ENCODE peak calls at places on chromosomes 13 and 19, in eight cellular contexts. One of them, this sample, is unnamed.

GRCh38 chr19:8022275-8022674 is 16.8 kb upstream of the ELAVL1 start:
- DNase-seq in NCI-H460: no peak
- DNase-seq in Daoy: no peak
- DNase-seq in AG04449: no peak
- DNase-seq in NCI-H1105 treated with DMSO at 0.1 percent for 48 hours: no peak
- DNase-seq in cardiac fibroblast: no peak
- DNase-seq in activated CD8-positive, alpha-beta T cell treated with anti-CD3 and anti-CD28 coated beads for 36 hours: no peak
- DNase-seq in AG20443: no peak
- DNase-seq in this sample: no peak

GRCh38 chr19:17762505-17763229 is 11.4 kb downstream of the FCHO1 start:
- DNase-seq in NCI-H1105 treated with DMSO at 0.1 percent for 48 hours: no peak
- DNase-seq in AG20443: peak; percentile 54
- DNase-seq in Daoy: peak; percentile 73
- DNase-seq in AG04449: no peak
- DNase-seq in NCI-H460: peak; percentile 60
- DNase-seq in activated CD8-positive, alpha-beta T cell treated with anti-CD3 and anti-CD28 coated beads for 36 hours: peak; percentile 58
- DNase-seq in cardiac fibroblast: peak; percentile 80
- DNase-seq in this sample: peak; percentile 56

GRCh38 chr13:20391597-20392452 is 133.8 kb downstream of the CRYL1 start:
- DNase-seq in AG20443: no peak
- DNase-seq in Daoy: no peak
- DNase-seq in cardiac fibroblast: no peak
- DNase-seq in activated CD8-positive, alpha-beta T cell treated with anti-CD3 and anti-CD28 coated beads for 36 hours: peak; percentile 9
- DNase-seq in AG04449: no peak
- DNase-seq in NCI-H460: no peak
- DNase-seq in NCI-H1105 treated with DMSO at 0.1 percent for 48 hours: no peak
- DNase-seq in this sample: no peak

GRCh38 chr19:8331263-8331840 is 10.1 kb downstream of the RPS28 start:
- DNase-seq in cardiac fibroblast: no peak
- DNase-seq in NCI-H1105 treated with DMSO at 0.1 percent for 48 hours: no peak
- DNase-seq in AG20443: no peak
- DNase-seq in AG04449: no peak
- DNase-seq in activated CD8-positive, alpha-beta T cell treated with anti-CD3 and anti-CD28 coated beads for 36 hours: no peak
- DNase-seq in NCI-H460: no peak
- DNase-seq in Daoy: no peak
- DNase-seq in this sample: no peak

GRCh38 chr19:4713384-4713951 is 10.2 kb downstream of the DPP9 start:
- DNase-seq in cardiac fibroblast: peak; percentile 99
- DNase-seq in NCI-H1105 treated with DMSO at 0.1 percent for 48 hours: no peak
- DNase-seq in AG20443: peak; percentile 98
- DNase-seq in activated CD8-positive, alpha-beta T cell treated with anti-CD3 and anti-CD28 coated beads for 36 hours: no peak
- DNase-seq in AG04449: peak; percentile 33
- DNase-seq in NCI-H460: peak; percentile 86
- DNase-seq in Daoy: peak; percentile 98
- DNase-seq in this sample: peak; percentile 99

GRCh38 chr13:97934590-97934989 is 18.9 kb upstream of the IPO5 start:
- DNase-seq in AG04449: no peak
- DNase-seq in NCI-H460: no peak
- DNase-seq in activated CD8-positive, alpha-beta T cell treated with anti-CD3 and anti-CD28 coated beads for 36 hours: no peak
- DNase-seq in cardiac fibroblast: no peak
- DNase-seq in NCI-H1105 treated with DMSO at 0.1 percent for 48 hours: no peak
- DNase-seq in AG20443: no peak
- DNase-seq in Daoy: no peak
- DNase-seq in this sample: no peak

GRCh38 chr13:66556306-66556705 is 673.8 kb downstream of the PCDH9 start:
- DNase-seq in cardiac fibroblast: peak; percentile 50
- DNase-seq in AG04449: no peak
- DNase-seq in NCI-H1105 treated with DMSO at 0.1 percent for 48 hours: no peak
- DNase-seq in AG20443: no peak
- DNase-seq in NCI-H460: no peak
- DNase-seq in activated CD8-positive, alpha-beta T cell treated with anti-CD3 and anti-CD28 coated beads for 36 hours: no peak
- DNase-seq in Daoy: no peak
- DNase-seq in this sample: peak; percentile 61

GRCh38 chr13:67971291-67971690 is 741.2 kb upstream of the PCDH9 start:
- DNase-seq in AG20443: no peak
- DNase-seq in NCI-H1105 treated with DMSO at 0.1 percent for 48 hours: no peak
- DNase-seq in Daoy: no peak
- DNase-seq in AG04449: no peak
- DNase-seq in activated CD8-positive, alpha-beta T cell treated with anti-CD3 and anti-CD28 coated beads for 36 hours: no peak
- DNase-seq in cardiac fibroblast: no peak
- DNase-seq in NCI-H460: no peak
- DNase-seq in this sample: peak; percentile 16

GRCh38 chr13:71378992-71379905 is 487.8 kb downstream of the DACH1 start:
- DNase-seq in AG04449: no peak
- DNase-seq in AG20443: no peak
- DNase-seq in NCI-H1105 treated with DMSO at 0.1 percent for 48 hours: no peak
- DNase-seq in Daoy: no peak
- DNase-seq in NCI-H460: no peak
- DNase-seq in activated CD8-positive, alpha-beta T cell treated with anti-CD3 and anti-CD28 coated beads for 36 hours: no peak
- DNase-seq in cardiac fibroblast: peak; percentile 61
- DNase-seq in this sample: no peak

GRCh38 chr19:14048439-14049153 is 13.3 kb downstream of the PALM3 start:
- DNase-seq in activated CD8-positive, alpha-beta T cell treated with anti-CD3 and anti-CD28 coated beads for 36 hours: peak; percentile 85
- DNase-seq in cardiac fibroblast: peak; percentile 46
- DNase-seq in NCI-H1105 treated with DMSO at 0.1 percent for 48 hours: no peak
- DNase-seq in Daoy: peak; percentile 54
- DNase-seq in AG20443: peak; percentile 70
- DNase-seq in AG04449: no peak
- DNase-seq in NCI-H460: peak; percentile 17
- DNase-seq in this sample: no peak

GRCh38 chr13:114129649-114130062 is 2.8 kb downstream of the RASA3 start:
- DNase-seq in cardiac fibroblast: peak; percentile 28
- DNase-seq in activated CD8-positive, alpha-beta T cell treated with anti-CD3 and anti-CD28 coated beads for 36 hours: peak; percentile 84
- DNase-seq in AG04449: no peak
- DNase-seq in NCI-H1105 treated with DMSO at 0.1 percent for 48 hours: no peak
- DNase-seq in Daoy: peak; percentile 51
- DNase-seq in AG20443: no peak
- DNase-seq in NCI-H460: no peak
- DNase-seq in this sample: no peak

GRCh38 chr19:51754106-51754505 is 2.4 kb upstream of the FPR1 start:
- DNase-seq in activated CD8-positive, alpha-beta T cell treated with anti-CD3 and anti-CD28 coated beads for 36 hours: no peak
- DNase-seq in AG04449: no peak
- DNase-seq in cardiac fibroblast: no peak
- DNase-seq in NCI-H1105 treated with DMSO at 0.1 percent for 48 hours: no peak
- DNase-seq in Daoy: no peak
- DNase-seq in AG20443: no peak
- DNase-seq in NCI-H460: no peak
- DNase-seq in this sample: no peak

GRCh38 chr13:24511019-24511823 is 1.4 kb downstream of the PARP4 start:
- DNase-seq in cardiac fibroblast: peak; percentile 91
- DNase-seq in AG20443: peak; percentile 73
- DNase-seq in activated CD8-positive, alpha-beta T cell treated with anti-CD3 and anti-CD28 coated beads for 36 hours: peak; percentile 91
- DNase-seq in Daoy: peak; percentile 87
- DNase-seq in NCI-H1105 treated with DMSO at 0.1 percent for 48 hours: no peak
- DNase-seq in AG04449: peak; percentile 54
- DNase-seq in NCI-H460: peak; percentile 73
- DNase-seq in this sample: peak; percentile 73

GRCh38 chr19:5691205-5691929 is 1.3 kb downstream of the RPL36 start:
- DNase-seq in cardiac fibroblast: peak; percentile 61
- DNase-seq in activated CD8-positive, alpha-beta T cell treated with anti-CD3 and anti-CD28 coated beads for 36 hours: peak; percentile 88
- DNase-seq in NCI-H1105 treated with DMSO at 0.1 percent for 48 hours: peak; percentile 48
- DNase-seq in NCI-H460: no peak
- DNase-seq in Daoy: peak; percentile 59
- DNase-seq in AG04449: no peak
- DNase-seq in AG20443: peak; percentile 55
- DNase-seq in this sample: peak; percentile 31

GRCh38 chr13:110346661-110347067 is 39.6 kb downstream of the COL4A2 start:
- DNase-seq in cardiac fibroblast: peak; percentile 51
- DNase-seq in AG04449: no peak
- DNase-seq in Daoy: peak; percentile 33
- DNase-seq in activated CD8-positive, alpha-beta T cell treated with anti-CD3 and anti-CD28 coated beads for 36 hours: no peak
- DNase-seq in NCI-H1105 treated with DMSO at 0.1 percent for 48 hours: peak; percentile 87
- DNase-seq in AG20443: no peak
- DNase-seq in NCI-H460: no peak
- DNase-seq in this sample: no peak

GRCh38 chr19:8397291-8397690 is 7.1 kb downstream of the RAB11B start:
- DNase-seq in NCI-H460: no peak
- DNase-seq in AG20443: no peak
- DNase-seq in AG04449: no peak
- DNase-seq in NCI-H1105 treated with DMSO at 0.1 percent for 48 hours: no peak
- DNase-seq in cardiac fibroblast: no peak
- DNase-seq in activated CD8-positive, alpha-beta T cell treated with anti-CD3 and anti-CD28 coated beads for 36 hours: no peak
- DNase-seq in Daoy: no peak
- DNase-seq in this sample: no peak

GRCh38 chr19:18542936-18543813 is at the start of gene FKBP8:
- DNase-seq in activated CD8-positive, alpha-beta T cell treated with anti-CD3 and anti-CD28 coated beads for 36 hours: peak; percentile 97
- DNase-seq in NCI-H1105 treated with DMSO at 0.1 percent for 48 hours: peak; percentile 86
- DNase-seq in AG04449: no peak
- DNase-seq in NCI-H460: peak; percentile 71
- DNase-seq in AG20443: peak; percentile 99
- DNase-seq in Daoy: peak; percentile 94
- DNase-seq in cardiac fibroblast: peak; percentile 87
- DNase-seq in this sample: peak; percentile 71

GRCh38 chr19:35828694-35829301 is 16.2 kb upstream of the PRODH2 start:
- DNase-seq in AG04449: no peak
- DNase-seq in Daoy: peak; percentile 79
- DNase-seq in NCI-H460: peak; percentile 69
- DNase-seq in NCI-H1105 treated with DMSO at 0.1 percent for 48 hours: no peak
- DNase-seq in activated CD8-positive, alpha-beta T cell treated with anti-CD3 and anti-CD28 coated beads for 36 hours: peak; percentile 75
- DNase-seq in AG20443: peak; percentile 84
- DNase-seq in cardiac fibroblast: peak; percentile 66
- DNase-seq in this sample: peak; percentile 57

GRCh38 chr13:28537149-28537548 is 42.2 kb upstream of the FLT1 start:
- DNase-seq in Daoy: no peak
- DNase-seq in NCI-H460: no peak
- DNase-seq in NCI-H1105 treated with DMSO at 0.1 percent for 48 hours: no peak
- DNase-seq in AG20443: no peak
- DNase-seq in AG04449: no peak
- DNase-seq in activated CD8-positive, alpha-beta T cell treated with anti-CD3 and anti-CD28 coated beads for 36 hours: no peak
- DNase-seq in cardiac fibroblast: no peak
- DNase-seq in this sample: no peak

GRCh38 chr19:38039966-38040365 is 133.0 kb downstream of the SIPA1L3 start:
- DNase-seq in NCI-H460: no peak
- DNase-seq in AG20443: peak; percentile 72
- DNase-seq in Daoy: peak; percentile 66
- DNase-seq in AG04449: peak; percentile 86
- DNase-seq in activated CD8-positive, alpha-beta T cell treated with anti-CD3 and anti-CD28 coated beads for 36 hours: no peak
- DNase-seq in NCI-H1105 treated with DMSO at 0.1 percent for 48 hours: no peak
- DNase-seq in cardiac fibroblast: peak; percentile 97
- DNase-seq in this sample: peak; percentile 95

GRCh38 chr13:114027046-114027760 is 53.3 kb upstream of the C13orf46 start:
- DNase-seq in AG20443: peak; percentile 39
- DNase-seq in activated CD8-positive, alpha-beta T cell treated with anti-CD3 and anti-CD28 coated beads for 36 hours: no peak
- DNase-seq in AG04449: no peak
- DNase-seq in NCI-H1105 treated with DMSO at 0.1 percent for 48 hours: no peak
- DNase-seq in cardiac fibroblast: peak; percentile 36
- DNase-seq in NCI-H460: no peak
- DNase-seq in Daoy: no peak
- DNase-seq in this sample: no peak

GRCh38 chr19:4425531-4425930 is 23.1 kb downstream of the CHAF1A start:
- DNase-seq in NCI-H1105 treated with DMSO at 0.1 percent for 48 hours: no peak
- DNase-seq in AG04449: peak; percentile 40
- DNase-seq in activated CD8-positive, alpha-beta T cell treated with anti-CD3 and anti-CD28 coated beads for 36 hours: no peak
- DNase-seq in NCI-H460: no peak
- DNase-seq in Daoy: peak; percentile 51
- DNase-seq in AG20443: peak; percentile 91
- DNase-seq in cardiac fibroblast: peak; percentile 94
- DNase-seq in this sample: peak; percentile 77

GRCh38 chr13:45630791-45631190 is 15.3 kb upstream of the ERICH6B start:
- DNase-seq in cardiac fibroblast: no peak
- DNase-seq in AG04449: no peak
- DNase-seq in activated CD8-positive, alpha-beta T cell treated with anti-CD3 and anti-CD28 coated beads for 36 hours: no peak
- DNase-seq in NCI-H1105 treated with DMSO at 0.1 percent for 48 hours: no peak
- DNase-seq in NCI-H460: no peak
- DNase-seq in AG20443: peak; percentile 27
- DNase-seq in Daoy: peak; percentile 36
- DNase-seq in this sample: peak; percentile 11

GRCh38 chr19:1748115-1748702 is 5.1 kb upstream of the ONECUT3 start:
- DNase-seq in activated CD8-positive, alpha-beta T cell treated with anti-CD3 and anti-CD28 coated beads for 36 hours: no peak
- DNase-seq in Daoy: no peak
- DNase-seq in NCI-H1105 treated with DMSO at 0.1 percent for 48 hours: no peak
- DNase-seq in NCI-H460: no peak
- DNase-seq in AG20443: no peak
- DNase-seq in cardiac fibroblast: no peak
- DNase-seq in AG04449: no peak
- DNase-seq in this sample: no peak

GRCh38 chr13:109968876-109969577 is 182.6 kb upstream of the IRS2 start:
- DNase-seq in NCI-H460: no peak
- DNase-seq in Daoy: no peak
- DNase-seq in cardiac fibroblast: peak; percentile 65
- DNase-seq in AG20443: peak; percentile 25
- DNase-seq in AG04449: no peak
- DNase-seq in NCI-H1105 treated with DMSO at 0.1 percent for 48 hours: no peak
- DNase-seq in activated CD8-positive, alpha-beta T cell treated with anti-CD3 and anti-CD28 coated beads for 36 hours: no peak
- DNase-seq in this sample: no peak

GRCh38 chr13:79709526-79709925 is 228.6 kb downstream of the NDFIP2 start:
- DNase-seq in NCI-H460: no peak
- DNase-seq in cardiac fibroblast: peak; percentile 27
- DNase-seq in NCI-H1105 treated with DMSO at 0.1 percent for 48 hours: no peak
- DNase-seq in AG20443: no peak
- DNase-seq in AG04449: no peak
- DNase-seq in Daoy: peak; percentile 1
- DNase-seq in activated CD8-positive, alpha-beta T cell treated with anti-CD3 and anti-CD28 coated beads for 36 hours: no peak
- DNase-seq in this sample: peak; percentile 87

GRCh38 chr13:45851171-45851889 is at the start of gene SIAH3:
- DNase-seq in AG04449: no peak
- DNase-seq in Daoy: peak; percentile 40
- DNase-seq in NCI-H460: no peak
- DNase-seq in NCI-H1105 treated with DMSO at 0.1 percent for 48 hours: no peak
- DNase-seq in AG20443: peak; percentile 27
- DNase-seq in activated CD8-positive, alpha-beta T cell treated with anti-CD3 and anti-CD28 coated beads for 36 hours: peak; percentile 41
- DNase-seq in cardiac fibroblast: peak; percentile 20
- DNase-seq in this sample: peak; percentile 5

GRCh38 chr19:536881-537404 is 5.4 kb downstream of the CDC34 start:
- DNase-seq in activated CD8-positive, alpha-beta T cell treated with anti-CD3 and anti-CD28 coated beads for 36 hours: no peak
- DNase-seq in AG20443: no peak
- DNase-seq in AG04449: no peak
- DNase-seq in NCI-H460: no peak
- DNase-seq in Daoy: no peak
- DNase-seq in cardiac fibroblast: no peak
- DNase-seq in NCI-H1105 treated with DMSO at 0.1 percent for 48 hours: no peak
- DNase-seq in this sample: no peak

GRCh38 chr19:52992109-52993004 is 21.4 kb upstream of the ERVV-1 start:
- DNase-seq in Daoy: no peak
- DNase-seq in AG20443: peak; percentile 17
- DNase-seq in NCI-H1105 treated with DMSO at 0.1 percent for 48 hours: no peak
- DNase-seq in NCI-H460: no peak
- DNase-seq in activated CD8-positive, alpha-beta T cell treated with anti-CD3 and anti-CD28 coated beads for 36 hours: peak; percentile 7
- DNase-seq in cardiac fibroblast: peak; percentile 7
- DNase-seq in AG04449: no peak
- DNase-seq in this sample: no peak

GRCh38 chr19:16846901-16847300 is 17.7 kb downstream of the SIN3B start:
- DNase-seq in NCI-H1105 treated with DMSO at 0.1 percent for 48 hours: no peak
- DNase-seq in AG04449: no peak
- DNase-seq in NCI-H460: no peak
- DNase-seq in activated CD8-positive, alpha-beta T cell treated with anti-CD3 and anti-CD28 coated beads for 36 hours: no peak
- DNase-seq in AG20443: no peak
- DNase-seq in Daoy: no peak
- DNase-seq in cardiac fibroblast: no peak
- DNase-seq in this sample: no peak

GRCh38 chr19:801030-801860 is 4.0 kb downstream of the PTBP1 start:
- DNase-seq in NCI-H1105 treated with DMSO at 0.1 percent for 48 hours: no peak
- DNase-seq in AG04449: no peak
- DNase-seq in cardiac fibroblast: peak; percentile 58
- DNase-seq in AG20443: peak; percentile 58
- DNase-seq in activated CD8-positive, alpha-beta T cell treated with anti-CD3 and anti-CD28 coated beads for 36 hours: peak; percentile 40
- DNase-seq in NCI-H460: no peak
- DNase-seq in Daoy: peak; percentile 63
- DNase-seq in this sample: peak; percentile 74

GRCh38 chr13:100473087-100473486 is 115.5 kb downstream of the GGACT start:
- DNase-seq in NCI-H460: no peak
- DNase-seq in AG20443: no peak
- DNase-seq in Daoy: no peak
- DNase-seq in cardiac fibroblast: no peak
- DNase-seq in activated CD8-positive, alpha-beta T cell treated with anti-CD3 and anti-CD28 coated beads for 36 hours: no peak
- DNase-seq in AG04449: no peak
- DNase-seq in NCI-H1105 treated with DMSO at 0.1 percent for 48 hours: no peak
- DNase-seq in this sample: no peak

GRCh38 chr19:41324231-41324702 is 14.3 kb downstream of the CCDC97 start:
- DNase-seq in Daoy: peak; percentile 33
- DNase-seq in NCI-H1105 treated with DMSO at 0.1 percent for 48 hours: no peak
- DNase-seq in activated CD8-positive, alpha-beta T cell treated with anti-CD3 and anti-CD28 coated beads for 36 hours: no peak
- DNase-seq in AG20443: no peak
- DNase-seq in cardiac fibroblast: no peak
- DNase-seq in NCI-H460: no peak
- DNase-seq in AG04449: no peak
- DNase-seq in this sample: peak; percentile 14

GRCh38 chr19:35346193-35347052 is 1.3 kb upstream of the FFAR1 start:
- DNase-seq in NCI-H460: no peak
- DNase-seq in NCI-H1105 treated with DMSO at 0.1 percent for 48 hours: peak; percentile 10
- DNase-seq in AG04449: no peak
- DNase-seq in cardiac fibroblast: no peak
- DNase-seq in Daoy: no peak
- DNase-seq in AG20443: no peak
- DNase-seq in activated CD8-positive, alpha-beta T cell treated with anti-CD3 and anti-CD28 coated beads for 36 hours: peak; percentile 87
- DNase-seq in this sample: no peak